ENCODE peak calls at places on chromosomes 4 and X, in seven cellular contexts. W is B cell; Y is tibial artery; G is natural killer cell treated with Interleukin-12 subunit alpha and Interleukin-12 subunit beta and Interleukin-15 and Interleukin-18, amount 100 ng/mL, for 72 hours; T is RPMI7951; F is ACHN; D is activated CD4-positive, CD25-positive, alpha-beta regulatory T cell. O is an unnamed sample.

GRCh38 chrX:47540754-47541538 is 20.1 kb upstream of the ARAF start:
- DNase-seq in W (no peak), Y (peak), G (no peak), T (peak), F (peak), D (no peak), O (no peak)

GRCh38 chr4:83361416-83362196 is 27.0 kb upstream of the HPSE start:
- DNase-seq in W (no peak), Y (no peak), G (no peak), T (no peak), F (no peak), D (no peak), O (no peak)

GRCh38 chr4:22721189-22721588 is 28.5 kb downstream of the GBA3 start:
- DNase-seq in W (no peak), Y (no peak), G (no peak), T (no peak), F (no peak), D (no peak), O (no peak)

GRCh38 chrX:3811331-3812311 is 98.2 kb upstream of the PRKX start:
- DNase-seq in W (peak), Y (no peak), G (peak), T (peak), F (peak), D (no peak), O (peak)

GRCh38 chr4:183797445-183798248 is 107.5 kb upstream of the STOX2 start:
- DNase-seq in W (no peak), Y (no peak), G (no peak), T (peak), F (peak), D (no peak), O (no peak)

GRCh38 chr4:176927664-176928063 is 134.9 kb upstream of the VEGFC start:
- DNase-seq in W (no peak), Y (no peak), G (no peak), T (peak), F (peak), D (no peak), O (no peak)

GRCh38 chr4:31545330-31545729 is 825.2 kb downstream of the PCDH7 start:
- DNase-seq in W (no peak), Y (no peak), G (no peak), T (no peak), F (no peak), D (no peak), O (no peak)

GRCh38 chr4:30718889-30719252 is 1.3 kb upstream of the PCDH7 start:
- DNase-seq in W (no peak), Y (no peak), G (no peak), T (no peak), F (peak), D (no peak), O (no peak)

GRCh38 chrX:67555578-67556203 is 11.9 kb downstream of the AR start:
- DNase-seq in W (no peak), Y (peak), G (no peak), T (peak), F (peak), D (no peak), O (no peak)

GRCh38 chrX:38754102-38754790 is 47.0 kb upstream of the MID1IP1 start:
- DNase-seq in W (no peak), Y (no peak), G (no peak), T (peak), F (peak), D (peak), O (no peak)

GRCh38 chr4:53346920-53347852 is 18.7 kb downstream of the SCFD2 start:
- DNase-seq in W (no peak), Y (no peak), G (no peak), T (peak), F (no peak), D (no peak), O (no peak)

GRCh38 chrX:150587585-150588503 is 19.4 kb downstream of the MTM1 start:
- DNase-seq in W (no peak), Y (no peak), G (no peak), T (peak), F (peak), D (peak), O (no peak)

GRCh38 chr4:91936301-91936700 is 367.5 kb upstream of the GRID2 start:
- DNase-seq in W (no peak), Y (no peak), G (no peak), T (peak), F (no peak), D (no peak), O (no peak)

GRCh38 chr4:48421101-48421500 is 62.0 kb upstream of the SLC10A4 start:
- DNase-seq in W (no peak), Y (no peak), G (no peak), T (no peak), F (no peak), D (no peak), O (no peak)

GRCh38 chrX:18271725-18272124 is 51.0 kb upstream of the BEND2 start:
- DNase-seq in W (no peak), Y (no peak), G (no peak), T (no peak), F (no peak), D (no peak), O (no peak)

GRCh38 chrX:41178201-41178600 is 93.0 kb downstream of the USP9X start:
- DNase-seq in W (no peak), Y (no peak), G (no peak), T (no peak), F (no peak), D (no peak), O (no peak)

GRCh38 chr4:20603671-20604313 is 96.5 kb upstream of the PACRGL start:
- DNase-seq in W (no peak), Y (no peak), G (no peak), T (peak), F (peak), D (no peak), O (no peak)

GRCh38 chr4:9146967-9147366 is 23.2 kb upstream of the FAM90A26 start:
- DNase-seq in W (no peak), Y (no peak), G (no peak), T (no peak), F (no peak), D (no peak), O (no peak)

GRCh38 chr4:78644744-78645330 is 93.3 kb downstream of the ANXA3 start:
- DNase-seq in W (peak), Y (peak), G (no peak), T (peak), F (peak), D (peak), O (peak)

GRCh38 chrX:151988706-151989299 is 14.3 kb upstream of the GABRE start:
- DNase-seq in W (no peak), Y (no peak), G (no peak), T (no peak), F (no peak), D (no peak), O (no peak)

GRCh38 chrX:68599256-68600152 is 48.0 kb upstream of the STARD8 start:
- DNase-seq in W (no peak), Y (no peak), G (no peak), T (peak), F (peak), D (no peak), O (no peak)

GRCh38 chr4:102598102-102598758 is 97.1 kb downstream of the NFKB1 start:
- DNase-seq in W (no peak), Y (no peak), G (no peak), T (no peak), F (no peak), D (no peak), O (no peak)

GRCh38 chr4:16707874-16708273 is 190.6 kb downstream of the LDB2 start:
- DNase-seq in W (no peak), Y (no peak), G (no peak), T (peak), F (no peak), D (no peak), O (no peak)

GRCh38 chrX:31590581-31591113 is 518.8 kb upstream of the FTHL17 start:
- DNase-seq in W (no peak), Y (no peak), G (no peak), T (peak), F (peak), D (no peak), O (no peak)

GRCh38 chr4:154004450-154004849 is 215.6 kb upstream of the SFRP2 start:
- DNase-seq in W (no peak), Y (no peak), G (no peak), T (no peak), F (no peak), D (no peak), O (no peak)

GRCh38 chrX:133414399-133415275 is 652 bp downstream of the GPC4 start:
- DNase-seq in W (peak), Y (peak), G (no peak), T (no peak), F (peak), D (no peak), O (no peak)

GRCh38 chrX:150227321-150227860 is 135.7 kb upstream of the MAMLD1 start:
- DNase-seq in W (no peak), Y (no peak), G (no peak), T (peak), F (no peak), D (no peak), O (no peak)

GRCh38 chr4:189202869-189203271 is 737.8 kb upstream of the FRG1 start:
- DNase-seq in W (no peak), Y (no peak), G (no peak), T (peak), F (no peak), D (no peak), O (no peak)

GRCh38 chrX:15721911-15722310 is 16.2 kb upstream of the CA5B start:
- DNase-seq in W (no peak), Y (no peak), G (no peak), T (no peak), F (no peak), D (no peak), O (no peak)

GRCh38 chr4:10108818-10109783 is 7.5 kb downstream of the WDR1 start:
- DNase-seq in W (no peak), Y (no peak), G (no peak), T (no peak), F (no peak), D (no peak), O (peak)

GRCh38 chrX:120450163-120450562 is 18.9 kb downstream of the LAMP2 start:
- DNase-seq in W (no peak), Y (no peak), G (no peak), T (no peak), F (peak), D (no peak), O (no peak)

GRCh38 chr4:123443401-123444297 is 47.1 kb downstream of the SPRY1 start:
- DNase-seq in W (peak), Y (no peak), G (no peak), T (peak), F (no peak), D (no peak), O (no peak)

GRCh38 chr4:63169836-63170235 is 1239.4 kb downstream of the TECRL start:
- DNase-seq in W (no peak), Y (no peak), G (no peak), T (no peak), F (no peak), D (no peak), O (no peak)

GRCh38 chr4:53654300-53654758 is 63.0 kb upstream of the LNX1 start:
- DNase-seq in W (no peak), Y (no peak), G (no peak), T (peak), F (no peak), D (no peak), O (no peak)

GRCh38 chrX:1212532-1212931 is at the start of gene CRLF2:
- DNase-seq in W (no peak), Y (no peak), G (no peak), T (peak), F (peak), D (no peak), O (no peak)

GRCh38 chrX:16160729-16161128 is 6.6 kb upstream of the MAGEB17 start:
- DNase-seq in W (no peak), Y (no peak), G (no peak), T (peak), F (peak), D (no peak), O (no peak)

GRCh38 chrX:30653415-30654131 is at the start of gene GK:
- DNase-seq in W (peak), Y (peak), G (peak), T (peak), F (peak), D (no peak), O (peak)